ENCODE peak calls at places on chromosomes 5 and 9, in six cellular contexts. One of them, this sample, is unnamed.

GRCh38 chr5:180787711-180788431 is 14.7 kb downstream of the MGAT1 start:
- DNase-seq in cardiac muscle cell: peak
- DNase-seq in left ventricle myocardium inferior: no peak
- DNase-seq in brain microvascular endothelial cell: peak
- DNase-seq in vagina: no peak
- DNase-seq in mucosa of descending colon: no peak
- DNase-seq in this sample: no peak

GRCh38 chr5:37492778-37493555 is 113.8 kb downstream of the WDR70 start:
- DNase-seq in brain microvascular endothelial cell: no peak
- DNase-seq in cardiac muscle cell: peak
- DNase-seq in mucosa of descending colon: no peak
- DNase-seq in left ventricle myocardium inferior: no peak
- DNase-seq in vagina: no peak
- DNase-seq in this sample: no peak

GRCh38 chr5:76617229-76617628 is 6.0 kb downstream of the F2RL2 start:
- DNase-seq in vagina: no peak
- DNase-seq in left ventricle myocardium inferior: no peak
- DNase-seq in cardiac muscle cell: no peak
- DNase-seq in brain microvascular endothelial cell: peak
- DNase-seq in mucosa of descending colon: no peak
- DNase-seq in this sample: no peak

GRCh38 chr5:170105643-170106611 is at the start of gene FOXI1:
- DNase-seq in left ventricle myocardium inferior: no peak
- DNase-seq in vagina: peak
- DNase-seq in mucosa of descending colon: peak
- DNase-seq in brain microvascular endothelial cell: no peak
- DNase-seq in cardiac muscle cell: no peak
- DNase-seq in this sample: no peak

GRCh38 chr5:172683696-172684464 is 42.8 kb downstream of the NEURL1B start:
- DNase-seq in brain microvascular endothelial cell: no peak
- DNase-seq in cardiac muscle cell: no peak
- DNase-seq in mucosa of descending colon: peak
- DNase-seq in left ventricle myocardium inferior: no peak
- DNase-seq in vagina: no peak
- DNase-seq in this sample: no peak

GRCh38 chr9:34457266-34458012 is 931 bp downstream of the FAM219A start:
- DNase-seq in vagina: no peak
- DNase-seq in left ventricle myocardium inferior: peak
- DNase-seq in brain microvascular endothelial cell: peak
- DNase-seq in mucosa of descending colon: peak
- DNase-seq in cardiac muscle cell: peak
- DNase-seq in this sample: peak

GRCh38 chr9:26169684-26170083 is 491.4 kb upstream of the TUSC1 start:
- DNase-seq in cardiac muscle cell: no peak
- DNase-seq in left ventricle myocardium inferior: no peak
- DNase-seq in brain microvascular endothelial cell: no peak
- DNase-seq in vagina: no peak
- DNase-seq in mucosa of descending colon: no peak
- DNase-seq in this sample: no peak

GRCh38 chr5:8944005-8944404 is 601.9 kb downstream of the SEMA5A start:
- DNase-seq in vagina: no peak
- DNase-seq in left ventricle myocardium inferior: no peak
- DNase-seq in cardiac muscle cell: no peak
- DNase-seq in mucosa of descending colon: no peak
- DNase-seq in brain microvascular endothelial cell: peak
- DNase-seq in this sample: no peak

GRCh38 chr9:71783120-71783523 is 14.8 kb upstream of the CEMIP2 start:
- DNase-seq in left ventricle myocardium inferior: no peak
- DNase-seq in vagina: no peak
- DNase-seq in brain microvascular endothelial cell: peak
- DNase-seq in cardiac muscle cell: no peak
- DNase-seq in mucosa of descending colon: peak
- DNase-seq in this sample: peak

GRCh38 chr5:142000176-142000575 is 12.7 kb downstream of the GNPDA1 start:
- DNase-seq in brain microvascular endothelial cell: no peak
- DNase-seq in mucosa of descending colon: no peak
- DNase-seq in vagina: no peak
- DNase-seq in cardiac muscle cell: no peak
- DNase-seq in left ventricle myocardium inferior: no peak
- DNase-seq in this sample: no peak

GRCh38 chr5:142000709-142001484 is 11.9 kb downstream of the GNPDA1 start:
- DNase-seq in left ventricle myocardium inferior: no peak
- DNase-seq in vagina: no peak
- DNase-seq in brain microvascular endothelial cell: no peak
- DNase-seq in mucosa of descending colon: no peak
- DNase-seq in cardiac muscle cell: peak
- DNase-seq in this sample: no peak

GRCh38 chr5:142006363-142007236 is 6.2 kb downstream of the GNPDA1 start:
- DNase-seq in cardiac muscle cell: no peak
- DNase-seq in left ventricle myocardium inferior: no peak
- DNase-seq in vagina: no peak
- DNase-seq in brain microvascular endothelial cell: no peak
- DNase-seq in mucosa of descending colon: no peak
- DNase-seq in this sample: no peak

GRCh38 chr5:142007237-142007544 is 5.6 kb downstream of the GNPDA1 start:
- DNase-seq in vagina: no peak
- DNase-seq in brain microvascular endothelial cell: no peak
- DNase-seq in left ventricle myocardium inferior: no peak
- DNase-seq in cardiac muscle cell: no peak
- DNase-seq in mucosa of descending colon: no peak
- DNase-seq in this sample: no peak

GRCh38 chr5:142003266-142003800 is 9.5 kb downstream of the GNPDA1 start:
- DNase-seq in brain microvascular endothelial cell: no peak
- DNase-seq in vagina: no peak
- DNase-seq in mucosa of descending colon: no peak
- DNase-seq in cardiac muscle cell: no peak
- DNase-seq in left ventricle myocardium inferior: no peak
- DNase-seq in this sample: no peak
- H3K4me3 ChIP-seq in brain microvascular endothelial cell: no peak
- H3K4me3 ChIP-seq in vagina: no peak
- H3K4me3 ChIP-seq in mucosa of descending colon: no peak
- H3K4me3 ChIP-seq in cardiac muscle cell: no peak
- H3K4me3 ChIP-seq in left ventricle myocardium inferior: no peak
- H3K4me3 ChIP-seq in this sample: no peak

GRCh38 chr9:74500584-74500924 is 3.4 kb downstream of the RORB start:
- DNase-seq in vagina: no peak
- DNase-seq in cardiac muscle cell: no peak
- DNase-seq in left ventricle myocardium inferior: no peak
- DNase-seq in brain microvascular endothelial cell: no peak
- DNase-seq in mucosa of descending colon: no peak
- DNase-seq in this sample: no peak
- H3K4me3 ChIP-seq in vagina: peak
- H3K4me3 ChIP-seq in cardiac muscle cell: no peak
- H3K4me3 ChIP-seq in left ventricle myocardium inferior: peak
- H3K4me3 ChIP-seq in brain microvascular endothelial cell: peak
- H3K4me3 ChIP-seq in mucosa of descending colon: no peak
- H3K4me3 ChIP-seq in this sample: no peak

DNA sequence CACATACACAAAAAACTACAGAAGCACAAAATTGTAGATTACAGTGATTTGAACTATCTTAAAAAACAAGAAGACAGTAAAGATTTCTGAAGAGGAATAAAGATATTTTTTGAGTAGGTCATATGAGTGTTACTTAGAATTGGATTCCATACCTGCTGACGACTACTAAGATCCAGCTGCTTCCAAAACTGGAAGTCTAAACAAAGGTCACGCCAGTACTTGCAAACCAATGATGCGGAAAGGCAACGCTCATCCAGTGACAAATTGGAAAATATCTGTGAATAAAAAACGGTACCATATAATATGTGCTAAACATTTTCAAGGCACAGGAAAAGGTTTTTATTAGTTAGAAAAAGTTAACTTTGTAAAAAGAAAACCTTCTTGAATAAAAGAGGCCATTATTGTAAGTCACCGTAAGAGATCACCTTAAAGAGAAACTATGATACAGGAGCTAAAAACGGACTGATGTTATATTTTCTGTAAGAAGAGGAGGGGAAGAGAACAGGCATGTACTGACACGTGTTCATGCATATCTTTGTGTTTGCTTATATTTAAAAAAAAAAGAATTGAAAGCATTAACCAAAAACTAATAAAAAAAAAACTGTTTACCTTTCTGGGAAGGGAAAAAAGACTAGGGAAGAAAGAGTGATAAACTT is 14.1 kb downstream of the FBXL17 start:
- DNase-seq in brain microvascular endothelial cell: no peak
- DNase-seq in vagina: no peak
- DNase-seq in left ventricle myocardium inferior: no peak
- DNase-seq in mucosa of descending colon: no peak
- DNase-seq in cardiac muscle cell: no peak
- DNase-seq in this sample: no peak
- H3K4me3 ChIP-seq in brain microvascular endothelial cell: no peak
- H3K4me3 ChIP-seq in vagina: no peak
- H3K4me3 ChIP-seq in left ventricle myocardium inferior: no peak
- H3K4me3 ChIP-seq in mucosa of descending colon: no peak
- H3K4me3 ChIP-seq in cardiac muscle cell: no peak
- H3K4me3 ChIP-seq in this sample: no peak

DNA sequence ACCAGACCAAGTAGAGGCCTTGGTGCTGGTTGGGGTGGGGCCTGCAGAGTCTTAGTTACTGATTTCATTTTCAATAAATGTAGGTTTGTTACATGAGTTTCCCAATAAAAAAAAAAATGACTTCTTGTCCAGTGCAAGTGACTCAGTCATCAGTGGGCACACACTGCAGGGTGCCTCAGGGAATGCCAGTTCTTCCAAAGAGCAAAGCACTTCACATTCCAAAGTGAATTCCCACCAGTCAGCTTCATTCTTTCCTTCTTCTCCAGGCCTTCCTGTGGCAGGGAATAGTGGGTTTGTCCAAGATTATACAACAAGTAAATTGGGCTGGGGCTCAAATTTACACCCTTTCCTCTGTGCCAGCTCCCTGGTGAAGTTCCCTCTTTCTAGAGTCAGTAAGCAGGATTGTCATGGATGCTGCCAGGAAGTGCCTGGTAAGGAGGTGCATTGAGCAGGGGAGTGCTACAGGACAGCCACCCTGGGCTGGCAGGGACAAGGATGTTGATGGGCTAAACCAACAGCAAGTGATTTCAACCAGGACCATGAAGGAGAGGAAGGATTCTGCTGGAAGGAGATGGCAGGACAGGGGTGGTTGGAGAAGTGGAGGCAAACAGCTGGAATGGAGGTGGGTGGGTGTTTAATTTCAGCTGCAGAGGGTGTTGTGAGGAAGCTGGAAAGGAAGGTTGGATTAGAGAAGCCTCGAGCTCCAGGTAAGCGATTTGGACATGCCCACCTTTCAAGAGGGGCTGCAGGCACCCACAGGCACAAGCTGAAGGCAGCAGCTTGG is 3.7 kb upstream of the B4GALT7 start:
- DNase-seq in vagina: no peak
- DNase-seq in brain microvascular endothelial cell: no peak
- DNase-seq in left ventricle myocardium inferior: no peak
- DNase-seq in cardiac muscle cell: no peak
- DNase-seq in mucosa of descending colon: no peak
- DNase-seq in this sample: no peak
- H3K4me3 ChIP-seq in vagina: no peak
- H3K4me3 ChIP-seq in brain microvascular endothelial cell: no peak
- H3K4me3 ChIP-seq in left ventricle myocardium inferior: no peak
- H3K4me3 ChIP-seq in cardiac muscle cell: no peak
- H3K4me3 ChIP-seq in mucosa of descending colon: no peak
- H3K4me3 ChIP-seq in this sample: no peak

DNA sequence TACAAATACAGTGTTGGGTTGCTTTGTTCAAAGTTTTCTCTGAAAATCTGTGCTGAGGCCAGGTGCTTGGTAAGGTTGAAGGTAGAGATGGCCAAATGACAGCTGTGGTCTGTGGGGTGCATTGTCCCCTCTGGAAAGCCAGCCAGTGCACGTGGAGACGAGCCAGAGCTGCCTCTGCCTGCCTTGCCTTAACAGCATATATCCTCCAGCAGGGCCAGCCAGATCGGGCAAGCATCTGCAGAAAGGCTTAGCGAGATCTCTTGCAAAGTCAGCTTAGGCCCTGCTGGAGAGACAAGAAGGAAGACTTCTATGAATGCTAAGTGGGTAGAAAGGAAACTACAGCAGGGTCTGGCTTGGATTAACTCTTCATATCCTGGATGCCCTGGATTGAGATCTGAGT is 49.5 kb downstream of the GRIA1 start:
- DNase-seq in brain microvascular endothelial cell: no peak
- DNase-seq in cardiac muscle cell: no peak
- DNase-seq in vagina: no peak
- DNase-seq in left ventricle myocardium inferior: no peak
- DNase-seq in mucosa of descending colon: no peak
- DNase-seq in this sample: no peak
- H3K4me3 ChIP-seq in brain microvascular endothelial cell: no peak
- H3K4me3 ChIP-seq in cardiac muscle cell: no peak
- H3K4me3 ChIP-seq in vagina: no peak
- H3K4me3 ChIP-seq in left ventricle myocardium inferior: no peak
- H3K4me3 ChIP-seq in mucosa of descending colon: no peak
- H3K4me3 ChIP-seq in this sample: no peak

This sample was measured in heart right ventricle.